ENCODE peak calls at places on chromosome 1, in four cellular contexts. E is NCI-H748 treated with DMSO at 0.1 percent for 48 hours; D is activated CD4-positive, alpha-beta T cell treated with anti-CD3 and anti-CD28 coated beads, Interleukin-2, amount 50 U/mL, for 1 hour; N is A549. T is an unnamed sample.

GRCh38 chr1:246291141-246291540 is 215.9 kb downstream of the SMYD3 start:
- DNase-seq in N (no peak), D (no peak), E (peak; percentile 6), T (no peak)

GRCh38 chr1:1170215-1170890 is 3.3 kb upstream of the TTLL10 start:
- DNase-seq in D (no peak), N (no peak), E (no peak), T (no peak)

GRCh38 chr1:117679299-117679698 is 73.5 kb downstream of the TENT5C start:
- DNase-seq in D (no peak), E (no peak), N (no peak), T (no peak)

GRCh38 chr1:193674292-193674944 is 488.0 kb upstream of the B3GALT2 start:
- DNase-seq in D (no peak), E (no peak), N (no peak), T (no peak)

GRCh38 chr1:219374636-219375035 is 201.0 kb downstream of the LYPLAL1 start:
- DNase-seq in N (no peak), E (no peak), D (no peak), T (no peak)

GRCh38 chr1:61887921-61888564 is 145.8 kb downstream of the PATJ start:
- DNase-seq in E (no peak), D (no peak), N (no peak), T (no peak)

GRCh38 chr1:27785763-27786162 is 12.7 kb downstream of the STX12 start:
- DNase-seq in E (no peak), D (no peak), N (no peak), T (no peak)

GRCh38 chr1:160405331-160405877 is 5.0 kb downstream of the VANGL2 start:
- DNase-seq in E (no peak), D (no peak), N (no peak), T (no peak)

GRCh38 chr1:39833121-39833520 is 44.5 kb upstream of the BMP8B start:
- DNase-seq in E (no peak), D (no peak), N (no peak), T (no peak)

T was measured in 8988T.